ENCODE peak calls at places on chromosomes 2 and 18, in seven cellular contexts. S, R, P, M, B, C and N are unnamed samples.

GRCh38 chr2:2184549-2185249 is 146.4 kb downstream of the MYT1L start:
- DNase-seq in B (no peak), C (no peak), R (no peak), S (no peak), P (no peak), M (no peak), N (no peak)

GRCh38 chr2:3986530-3987258 is 283.3 kb downstream of the DCDC2C start:
- DNase-seq in B (no peak), P (no peak), C (no peak), S (no peak), R (no peak), M (no peak), N (no peak)

GRCh38 chr2:181642071-181642470 is 14.8 kb downstream of the CERKL start:
- DNase-seq in S (no peak), M (no peak), B (no peak), R (no peak), C (peak; percentile 71), P (no peak), N (no peak)

GRCh38 chr2:222900354-222900753 is 39.5 kb downstream of the ACSL3 start:
- DNase-seq in P (no peak), M (no peak), B (no peak), S (no peak), R (peak; percentile 77), C (peak; percentile 45), N (no peak)

GRCh38 chr2:168254158-168254935 is 7.0 kb upstream of the STK39 start:
- DNase-seq in P (no peak), S (no peak), R (peak; percentile 38), C (peak; percentile 63), M (no peak), B (no peak), N (no peak)

GRCh38 chr2:212961255-212961654 is 190.2 kb downstream of the IKZF2 start:
- DNase-seq in S (no peak), B (no peak), P (no peak), C (no peak), M (no peak), R (no peak), N (no peak)

GRCh38 chr2:84373391-84373790 is 85.7 kb downstream of the SUCLG1 start:
- DNase-seq in B (no peak), P (no peak), S (no peak), M (no peak), R (no peak), C (no peak), N (no peak)

GRCh38 chr2:8252997-8253694 is 428.7 kb upstream of the ID2 start:
- DNase-seq in R (no peak), M (no peak), C (no peak), B (no peak), S (no peak), P (no peak), N (no peak)

GRCh38 chr2:232438051-232438450 is 17.9 kb upstream of the ALPI start:
- DNase-seq in P (no peak), S (no peak), B (no peak), R (no peak), M (no peak), C (no peak), N (no peak)

GRCh38 chr18:22490429-22490846 is 72.7 kb upstream of the CTAGE1 start:
- DNase-seq in P (no peak), S (no peak), C (no peak), M (no peak), R (no peak), B (no peak), N (no peak)

GRCh38 chr2:70928366-70928765 is 7.3 kb upstream of the ATP6V1B1 start:
- DNase-seq in R (no peak), B (peak; percentile 2), P (no peak), C (no peak), S (no peak), M (no peak), N (no peak)

GRCh38 chr18:59509477-59510173 is 150.6 kb upstream of the LMAN1 start:
- DNase-seq in M (no peak), B (peak; percentile 23), C (no peak), R (no peak), P (no peak), S (no peak), N (no peak)

GRCh38 chr2:195898505-195898904 is 170.1 kb downstream of the DNAH7 start:
- DNase-seq in R (peak; percentile 100), S (peak; percentile 99), M (no peak), B (peak; percentile 86), P (peak; percentile 98), C (peak; percentile 99), N (peak; percentile 2)

GRCh38 chr2:54574107-54574859 is 118.2 kb downstream of the SPTBN1 start:
- DNase-seq in M (no peak), C (peak; percentile 72), S (no peak), B (peak; percentile 35), P (no peak), R (peak; percentile 76), N (no peak)

GRCh38 chr18:62881509-62882016 is 166.2 kb downstream of the PHLPP1 start:
- DNase-seq in R (peak; percentile 97), M (no peak), P (peak; percentile 88), C (peak; percentile 96), B (no peak), S (peak; percentile 72), N (no peak)

GRCh38 chr2:70728128-70728527 is 39.9 kb downstream of the ADD2 start:
- DNase-seq in C (no peak), B (no peak), M (no peak), S (no peak), R (peak; percentile 2), P (no peak), N (no peak)

GRCh38 chr18:61554117-61554776 is 221.0 kb downstream of the CDH20 start:
- DNase-seq in S (no peak), B (peak; percentile 81), R (no peak), M (no peak), C (no peak), P (no peak), N (no peak)

GRCh38 chr2:181771355-181771754 is 91.0 kb upstream of the NEUROD1 start:
- DNase-seq in M (no peak), P (no peak), C (peak; percentile 52), B (no peak), S (no peak), R (no peak), N (no peak)

GRCh38 chr18:74370163-74370562 is 54.5 kb downstream of the C18orf63 start:
- DNase-seq in S (no peak), R (no peak), B (no peak), C (no peak), M (no peak), P (no peak), N (no peak)

GRCh38 chr2:12935726-12936125 is 219.0 kb downstream of the TRIB2 start:
- DNase-seq in P (no peak), B (no peak), C (no peak), M (no peak), R (peak; percentile 30), S (no peak), N (no peak)

GRCh38 chr2:156436477-156437085 is 402 bp downstream of the GPD2 start:
- DNase-seq in C (peak; percentile 42), B (peak; percentile 48), R (peak; percentile 41), S (no peak), P (no peak), M (no peak), N (peak; percentile 44)

GRCh38 chr18:12066910-12067511 is 26.6 kb upstream of the ANKRD62 start:
- DNase-seq in R (no peak), S (no peak), P (no peak), M (no peak), C (no peak), B (no peak), N (no peak)

GRCh38 chr18:37665346-37665745 is 99.7 kb upstream of the CELF4 start:
- DNase-seq in B (no peak), R (no peak), M (no peak), C (no peak), P (no peak), S (no peak), N (no peak)

GRCh38 chr2:216673609-216674008 is 21.7 kb downstream of the IGFBP5 start:
- DNase-seq in R (no peak), S (no peak), B (no peak), M (no peak), P (no peak), C (no peak), N (no peak)

GRCh38 chr2:75607988-75608683 is 38.4 kb upstream of the MRPL19 start:
- DNase-seq in C (no peak), B (peak; percentile 47), S (no peak), P (no peak), R (peak; percentile 39), M (no peak), N (no peak)

GRCh38 chr2:234392230-234392629 is 104.7 kb downstream of the ARL4C start:
- DNase-seq in P (no peak), S (no peak), R (no peak), C (no peak), B (no peak), M (no peak), N (no peak)

GRCh38 chr2:10900216-10901109 is 11.3 kb upstream of the KCNF1 start:
- DNase-seq in S (no peak), R (no peak), B (no peak), M (no peak), C (no peak), P (no peak), N (no peak)

GRCh38 chr18:9719421-9719981 is 11.4 kb downstream of the RAB31 start:
- DNase-seq in B (no peak), M (no peak), C (peak; percentile 88), S (no peak), R (peak; percentile 85), P (peak; percentile 55), N (peak; percentile 57)

GRCh38 chr2:166417669-166418068 is 41.9 kb upstream of the SCN9A start:
- DNase-seq in C (peak; percentile 62), P (peak; percentile 23), S (no peak), M (no peak), R (peak; percentile 74), B (peak; percentile 31), N (no peak)

GRCh38 chr2:228545041-228545440 is 363.6 kb upstream of the SPHKAP start:
- DNase-seq in S (peak; percentile 16), C (peak; percentile 62), P (no peak), B (no peak), R (peak; percentile 54), M (no peak), N (no peak)

GRCh38 chr2:181243319-181243718 is 213.9 kb upstream of the ITGA4 start:
- DNase-seq in B (no peak), M (no peak), P (no peak), R (no peak), S (no peak), C (no peak), N (no peak)

GRCh38 chr2:61707984-61708852 is 145.6 kb downstream of the FAM161A start:
- DNase-seq in M (no peak), R (peak; percentile 76), P (peak; percentile 4), S (no peak), C (peak; percentile 94), B (no peak), N (no peak)

GRCh38 chr2:54479422-54479821 is 23.3 kb downstream of the SPTBN1 start:
- DNase-seq in S (no peak), C (peak; percentile 69), B (no peak), M (no peak), P (no peak), R (peak; percentile 60), N (no peak)

GRCh38 chr18:3648695-3649094 is 198.7 kb downstream of the TGIF1 start:
- DNase-seq in R (no peak), M (no peak), C (no peak), B (no peak), S (no peak), P (no peak), N (no peak)